ENCODE peak calls at places on chromosomes 3 and 15, in nine cellular contexts. R is T-cell; L is fibroblast of the conjunctiva; S is stimulated activated CD4-positive, alpha-beta T cell treated with anti-CD3 and anti-CD28 coated beads, Interleukin-1b, Interleukin-23, amount 100 ng/mL, for 24 hours; O is natural killer cell; F is sigmoid colon; V is RWPE1; B is stimulated activated effector memory CD8-positive, alpha-beta T cell treated with anti-CD3 and anti-CD28 coated beads, Interleukin-12 subunit alpha, Interleukin-12 subunit beta, amount 100 ng/mL, for 72 hours; M is nephron progenitor cell. Y is an unnamed sample.

GRCh38 chr3:157027861-157028745 is 131.8 kb downstream of the CCNL1 start:
- DNase-seq in S (no peak), R (no peak), V (no peak), O (no peak), L (no peak), M (no peak), F (no peak), B (no peak), Y (no peak)

GRCh38 chr3:49654955-49655556 is 19.1 kb upstream of the APEH start:
- DNase-seq in M (no peak), S (no peak), F (no peak), V (no peak), B (no peak), L (no peak), O (no peak), R (no peak), Y (no peak)

GRCh38 chr3:152159328-152159727 is 109.4 kb upstream of the MBNL1 start:
- DNase-seq in R (no peak), L (peak), M (no peak), V (peak), F (no peak), O (no peak), S (no peak), B (no peak), Y (peak)

GRCh38 chr3:39388741-39389248 is 5.6 kb downstream of the SLC25A38 start:
- DNase-seq in O (no peak), L (no peak), M (no peak), R (no peak), S (no peak), F (no peak), B (no peak), V (no peak), Y (no peak)

GRCh38 chr3:187062526-187063177 is 76.6 kb downstream of the RPL39L start:
- DNase-seq in M (no peak), F (no peak), R (no peak), L (peak), V (peak), S (no peak), B (no peak), O (no peak), Y (no peak)

GRCh38 chr15:81940467-81941451 is 105.1 kb downstream of the MEX3B start:
- DNase-seq in V (peak), R (no peak), S (no peak), L (no peak), M (no peak), O (no peak), F (no peak), B (no peak), Y (no peak)

GRCh38 chr3:14303336-14304100 is 98.9 kb upstream of the SLC6A6 start:
- DNase-seq in R (no peak), L (no peak), F (no peak), O (no peak), B (no peak), V (no peak), S (no peak), M (no peak), Y (no peak)

GRCh38 chr3:184334470-184335158 is 2.8 kb upstream of the FAM131A start:
- DNase-seq in M (no peak), S (no peak), F (no peak), B (no peak), R (no peak), O (no peak), L (no peak), V (no peak), Y (peak)

GRCh38 chr3:100073555-100074307 is 40.6 kb downstream of the FILIP1L start:
- DNase-seq in L (peak), O (no peak), B (no peak), V (no peak), S (no peak), M (peak), R (no peak), F (peak), Y (no peak)

GRCh38 chr15:83904107-83904720 is 250.3 kb downstream of the ADAMTSL3 start:
- DNase-seq in M (no peak), O (no peak), F (peak), R (no peak), B (no peak), V (no peak), L (peak), S (no peak), Y (no peak)

Y was measured in Panc1.